ENCODE peak calls at places on chromosomes 6 and 20, in four cellular contexts. N is SW480, U is ovary, R is cardiac fibroblast. Q is an unnamed sample.

GRCh38 chr6:122033564-122034181 is 365.8 kb upstream of the HSF2 start:
- DNase-seq in R (peak), U (no peak), N (peak), Q (no peak)

GRCh38 chr6:5999688-6000608 is 6.8 kb downstream of the NRN1 start:
- DNase-seq in U (no peak), R (no peak), N (no peak), Q (no peak)

GRCh38 chr6:37525460-37526357 is 26.0 kb upstream of the CCDC167 start:
- DNase-seq in N (no peak), R (no peak), U (no peak), Q (no peak)

GRCh38 chr6:48667797-48668196 is 556.8 kb upstream of the PTCHD4 start:
- DNase-seq in U (no peak), R (no peak), N (no peak), Q (no peak)

GRCh38 chr6:138307816-138308727 is 69.6 kb upstream of the SMIM28 start:
- DNase-seq in U (no peak), N (no peak), R (peak), Q (no peak)

GRCh38 chr6:109493865-109494264 is 10.8 kb upstream of the ZBTB24 start:
- DNase-seq in N (no peak), R (no peak), U (no peak), Q (no peak)

GRCh38 chr20:51756653-51757052 is 11.5 kb downstream of the ATP9A start:
- DNase-seq in N (no peak), U (no peak), R (no peak), Q (no peak)

GRCh38 chr20:29085625-29086024 is 2171.8 kb upstream of the DEFB115 start:
- DNase-seq in U (no peak), N (no peak), R (no peak), Q (no peak)

GRCh38 chr6:168908166-168908565 is 345.5 kb downstream of the THBS2 start:
- DNase-seq in N (no peak), U (no peak), R (peak), Q (no peak)

GRCh38 chr6:44126320-44127149 is 717 bp downstream of the MRPL14 start:
- DNase-seq in U (peak), R (peak), N (peak), Q (peak)

GRCh38 chr6:24935753-24936152 is at the start of gene RIPOR2:
- DNase-seq in U (no peak), R (peak), N (no peak), Q (no peak)

GRCh38 chr6:149234051-149234962 is 83.2 kb upstream of the TAB2 start:
- DNase-seq in R (peak), U (no peak), N (peak), Q (no peak)

GRCh38 chr6:106104476-106104875 is 18.3 kb downstream of the PRDM1 start:
- DNase-seq in R (no peak), N (no peak), U (no peak), Q (no peak)

GRCh38 chr6:84137051-84137375 is 90.4 kb downstream of the CEP162 start:
- DNase-seq in N (no peak), U (no peak), R (peak), Q (no peak)

GRCh38 chr6:27893059-27893835 is 18.9 kb downstream of the OR2B2 start:
- DNase-seq in U (peak), R (peak), N (peak), Q (peak)